ENCODE peak calls at places on chromosomes 4 and X, in nine cellular contexts. B is PC-3, U is AG09319, C is heart left ventricle, Y is left ventricle myocardium inferior, D is A549, I is tibial artery, K is lower lobe of right lung, H is suprapubic skin. R is an unnamed sample.

GRCh38 chr4:104491826-104492771 is 2.6 kb downstream of the CXXC4 start:
- DNase-seq in B (no peak), U (no peak), C (no peak), Y (no peak), D (peak), I (no peak), K (no peak), H (no peak), R (no peak)

GRCh38 chrX:143854006-143854405 is 29.9 kb upstream of the UBE2NL start:
- DNase-seq in B (peak), U (peak), C (no peak), Y (no peak), D (no peak), I (no peak), K (no peak), H (no peak), R (no peak)

GRCh38 chrX:10156199-10157031 is at the start of gene CLCN4:
- DNase-seq in B (peak), U (no peak), C (peak), Y (peak), D (peak), I (peak), K (peak), H (no peak), R (peak)

GRCh38 chr4:188707036-188707435 is 567.8 kb downstream of the TRIML1 start:
- DNase-seq in B (no peak), U (no peak), C (no peak), Y (no peak), D (no peak), I (no peak), K (no peak), H (no peak), R (no peak)

GRCh38 chr4:71974681-71975080 is 57.1 kb upstream of the NPFFR2 start:
- DNase-seq in B (peak), U (no peak), C (no peak), Y (no peak), D (no peak), I (no peak), K (no peak), H (no peak), R (no peak)

GRCh38 chr4:169249214-169249973 is 21.4 kb downstream of the SH3RF1 start:
- DNase-seq in B (peak), U (no peak), C (no peak), Y (no peak), D (peak), I (no peak), K (no peak), H (no peak), R (no peak)

GRCh38 chr4:41320786-41321185 is 64.1 kb downstream of the UCHL1 start:
- DNase-seq in B (peak), U (no peak), C (no peak), Y (no peak), D (no peak), I (no peak), K (no peak), H (no peak), R (no peak)

GRCh38 chr4:72631296-72631695 is 62.3 kb upstream of the ADAMTS3 start:
- DNase-seq in B (peak), U (peak), C (no peak), Y (peak), D (no peak), I (peak), K (no peak), H (no peak), R (peak)

GRCh38 chr4:20272411-20272872 is 20.7 kb downstream of the SLIT2 start:
- DNase-seq in B (peak), U (no peak), C (no peak), Y (no peak), D (no peak), I (no peak), K (no peak), H (no peak), R (no peak)

GRCh38 chr4:125994024-125994423 is 679.3 kb downstream of the FAT4 start:
- DNase-seq in B (no peak), U (no peak), C (no peak), Y (no peak), D (no peak), I (no peak), K (no peak), H (no peak), R (no peak)

GRCh38 chr4:143558823-143559756 is 45.6 kb downstream of the SMARCA5 start:
- DNase-seq in B (peak), U (peak), C (peak), Y (peak), D (peak), I (peak), K (peak), H (no peak), R (peak)

GRCh38 chr4:122739174-122739573 is 6.7 kb downstream of the BBS12 start:
- DNase-seq in B (peak), U (no peak), C (no peak), Y (no peak), D (no peak), I (no peak), K (no peak), H (no peak), R (no peak)

GRCh38 chrX:72037601-72038000 is 94.1 kb downstream of the RTL5 start:
- DNase-seq in B (no peak), U (no peak), C (no peak), Y (no peak), D (no peak), I (no peak), K (no peak), H (no peak), R (no peak)

GRCh38 chr4:95381843-95382580 is 166.8 kb downstream of the UNC5C start:
- DNase-seq in B (no peak), U (no peak), C (no peak), Y (no peak), D (no peak), I (no peak), K (no peak), H (no peak), R (no peak)

GRCh38 chr4:187668683-187669082 is 326.9 kb upstream of the ZFP42 start:
- DNase-seq in B (peak), U (no peak), C (no peak), Y (no peak), D (no peak), I (no peak), K (no peak), H (no peak), R (no peak)

GRCh38 chrX:112840382-112841113 is at the start of gene AMOT:
- DNase-seq in B (peak), U (no peak), C (peak), Y (peak), D (peak), I (peak), K (peak), H (peak), R (peak)

GRCh38 chr4:111641813-111642579 is 503.3 kb upstream of the FAM241A start:
- DNase-seq in B (peak), U (peak), C (peak), Y (no peak), D (peak), I (peak), K (no peak), H (no peak), R (peak)

GRCh38 chr4:169079942-169080827 is 70.1 kb upstream of the CBR4 start:
- DNase-seq in B (peak), U (peak), C (peak), Y (peak), D (no peak), I (peak), K (peak), H (no peak), R (peak)

GRCh38 chrX:132737743-132738142 is 220.7 kb downstream of the HS6ST2 start:
- DNase-seq in B (peak), U (no peak), C (no peak), Y (no peak), D (no peak), I (no peak), K (peak), H (no peak), R (no peak)

GRCh38 chr4:44544158-44544557 is 95.5 kb upstream of the KCTD8 start:
- DNase-seq in B (peak), U (no peak), C (no peak), Y (no peak), D (no peak), I (no peak), K (no peak), H (no peak), R (no peak)

GRCh38 chr4:18935956-18936355 is 914.4 kb upstream of the LCORL start:
- DNase-seq in B (no peak), U (no peak), C (no peak), Y (no peak), D (no peak), I (no peak), K (no peak), H (no peak), R (no peak)

GRCh38 chr4:32417113-32417704 is 1697.0 kb downstream of the PCDH7 start:
- DNase-seq in B (peak), U (no peak), C (no peak), Y (no peak), D (no peak), I (no peak), K (no peak), H (no peak), R (no peak)

GRCh38 chr4:153823483-153823882 is 34.6 kb upstream of the SFRP2 start:
- DNase-seq in B (no peak), U (no peak), C (no peak), Y (no peak), D (no peak), I (no peak), K (no peak), H (no peak), R (no peak)

GRCh38 chr4:145820407-145820806 is 118.2 kb downstream of the ZNF827 start:
- DNase-seq in B (no peak), U (no peak), C (no peak), Y (no peak), D (no peak), I (no peak), K (no peak), H (no peak), R (no peak)

GRCh38 chr4:120725639-120726585 is 196.6 kb downstream of the PRDM5 start:
- DNase-seq in B (no peak), U (no peak), C (no peak), Y (no peak), D (no peak), I (no peak), K (no peak), H (no peak), R (no peak)

GRCh38 chr4:10085828-10086505 is 30.6 kb downstream of the WDR1 start:
- DNase-seq in B (no peak), U (no peak), C (no peak), Y (no peak), D (no peak), I (no peak), K (peak), H (no peak), R (peak)

GRCh38 chr4:80271806-80272205 is 5.3 kb downstream of the FGF5 start:
- DNase-seq in B (peak), U (no peak), C (no peak), Y (no peak), D (no peak), I (no peak), K (no peak), H (no peak), R (no peak)

GRCh38 chrX:38052096-38052495 is 45.7 kb downstream of the SYTL5 start:
- DNase-seq in B (peak), U (peak), C (no peak), Y (no peak), D (no peak), I (no peak), K (no peak), H (no peak), R (no peak)

GRCh38 chrX:103918050-103918449 is 44.4 kb upstream of the TMSB15B start:
- DNase-seq in B (peak), U (no peak), C (peak), Y (peak), D (peak), I (peak), K (peak), H (no peak), R (peak)

GRCh38 chrX:68833855-68834331 is 5.1 kb downstream of the EFNB1 start:
- DNase-seq in B (peak), U (no peak), C (no peak), Y (no peak), D (no peak), I (no peak), K (no peak), H (no peak), R (no peak)

GRCh38 chr4:38025665-38026064 is 65.5 kb downstream of the PTTG2 start:
- DNase-seq in B (no peak), U (no peak), C (no peak), Y (no peak), D (no peak), I (no peak), K (no peak), H (no peak), R (no peak)

GRCh38 chr4:22014222-22014741 is 65.7 kb upstream of the KCNIP4 start:
- DNase-seq in B (no peak), U (no peak), C (no peak), Y (no peak), D (no peak), I (no peak), K (no peak), H (no peak), R (no peak)

GRCh38 chr4:128600996-128601857 is 208.3 kb upstream of the JADE1 start:
- DNase-seq in B (peak), U (peak), C (peak), Y (peak), D (peak), I (peak), K (peak), H (no peak), R (peak)

GRCh38 chr4:76954489-76954888 is 4.9 kb downstream of the SEPTIN11 start:
- DNase-seq in B (no peak), U (no peak), C (no peak), Y (no peak), D (no peak), I (no peak), K (no peak), H (no peak), R (no peak)

GRCh38 chrX:52574416-52575275 is 57.8 kb upstream of the XAGE1B start:
- DNase-seq in B (peak), U (peak), C (no peak), Y (no peak), D (peak), I (no peak), K (no peak), H (no peak), R (no peak)

GRCh38 chr4:138218976-138219375 is 23.2 kb downstream of the SLC7A11 start:
- DNase-seq in B (no peak), U (no peak), C (no peak), Y (no peak), D (no peak), I (no peak), K (no peak), H (no peak), R (no peak)

GRCh38 chr4:109658871-109659410 is 44.3 kb downstream of the CASP6 start:
- DNase-seq in B (no peak), U (no peak), C (no peak), Y (no peak), D (no peak), I (no peak), K (no peak), H (no peak), R (no peak)

GRCh38 chrX:9456250-9457074 is 8.4 kb upstream of the TBL1X start:
- DNase-seq in B (peak), U (no peak), C (no peak), Y (no peak), D (no peak), I (no peak), K (no peak), H (no peak), R (no peak)

GRCh38 chrX:122934131-122934530 is 249.9 kb upstream of the GRIA3 start:
- DNase-seq in B (no peak), U (no peak), C (no peak), Y (no peak), D (no peak), I (no peak), K (no peak), H (no peak), R (no peak)

GRCh38 chr4:141134051-141134450 is 782 bp upstream of the RNF150 start:
- DNase-seq in B (no peak), U (no peak), C (no peak), Y (no peak), D (no peak), I (no peak), K (no peak), H (no peak), R (no peak)
- TF ChIP-seq CTCF in B (no peak), U (peak), C (no peak), Y (no peak), D (no peak), I (no peak), K (no peak), H (no peak), R (no peak)

GRCh38 chrX:42619068-42619467 is 158.9 kb downstream of the PPP1R2C start:
- DNase-seq in B (no peak), U (no peak), C (no peak), Y (no peak), D (no peak), I (no peak), K (no peak), H (no peak), R (no peak)

GRCh38 chrX:42616981-42617380 is 161.0 kb downstream of the PPP1R2C start:
- DNase-seq in B (no peak), U (no peak), C (no peak), Y (no peak), D (no peak), I (no peak), K (no peak), H (no peak), R (no peak)

GRCh38 chrX:42615161-42615563 is 162.8 kb downstream of the PPP1R2C start:
- DNase-seq in B (peak), U (no peak), C (peak), Y (no peak), D (no peak), I (no peak), K (no peak), H (no peak), R (no peak)
- TF ChIP-seq CTCF in B (peak), U (peak), C (no peak), Y (no peak), D (no peak), I (no peak), K (no peak), H (no peak), R (no peak)

GRCh38 chrX:67781132-67781531 is 237.3 kb downstream of the AR start:
- DNase-seq in B (no peak), U (no peak), C (peak), Y (no peak), D (no peak), I (peak), K (no peak), H (no peak), R (no peak)
- TF ChIP-seq CTCF in B (no peak), U (peak), C (peak), Y (peak), D (no peak), I (peak), K (peak), H (peak), R (peak)

DNA sequence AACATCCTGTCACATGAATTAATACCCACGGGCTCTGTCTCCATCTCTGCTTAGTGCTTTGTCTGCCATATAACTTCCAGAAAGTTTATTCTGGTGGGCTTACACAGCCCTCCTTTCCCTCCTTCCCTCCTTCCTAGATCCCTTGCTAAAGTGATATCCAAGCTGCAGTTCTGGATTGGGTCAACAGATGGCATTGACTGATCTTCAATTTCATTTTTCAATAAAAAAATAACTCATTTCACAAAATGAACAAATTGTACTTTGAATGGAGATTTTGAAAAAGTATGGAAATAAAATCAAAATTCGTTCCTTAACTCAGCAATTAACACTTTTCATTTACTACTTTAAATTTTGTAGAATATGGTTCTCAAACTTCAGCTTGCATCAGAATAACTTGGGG is 94.9 kb downstream of the NXF2 start:
- DNase-seq in B (peak), U (no peak), C (no peak), Y (no peak), D (no peak), I (no peak), K (no peak), H (no peak), R (no peak)
- TF ChIP-seq CTCF in B (peak), U (peak), C (no peak), Y (peak), D (no peak), I (no peak), K (no peak), H (no peak), R (no peak)

GRCh38 chr4:176988226-176988625 is 195.5 kb upstream of the VEGFC start:
- DNase-seq in B (peak), U (peak), C (no peak), Y (no peak), D (peak), I (no peak), K (no peak), H (no peak), R (no peak)
- TF ChIP-seq CTCF in B (no peak), U (no peak), C (no peak), Y (no peak), D (no peak), I (no peak), K (no peak), H (no peak), R (no peak)

GRCh38 chrX:88424541-88424940 is 322.5 kb upstream of the CPXCR1 start:
- DNase-seq in B (no peak), U (no peak), C (no peak), Y (no peak), D (no peak), I (no peak), K (no peak), H (no peak), R (no peak)

GRCh38 chrX:88424071-88424470 is 323.0 kb upstream of the CPXCR1 start:
- DNase-seq in B (no peak), U (no peak), C (no peak), Y (no peak), D (no peak), I (no peak), K (no peak), H (no peak), R (no peak)

GRCh38 chrX:88425739-88426138 is 321.3 kb upstream of the CPXCR1 start:
- DNase-seq in B (peak), U (no peak), C (no peak), Y (no peak), D (no peak), I (no peak), K (no peak), H (no peak), R (no peak)
- TF ChIP-seq CTCF in B (peak), U (no peak), C (no peak), Y (no peak), D (peak), I (no peak), K (no peak), H (no peak), R (no peak)

GRCh38 chr4:98546910-98547544 is 111.4 kb downstream of the TSPAN5 start:
- DNase-seq in B (no peak), U (peak), C (no peak), Y (no peak), D (no peak), I (peak), K (no peak), H (no peak), R (no peak)
- TF ChIP-seq CTCF in B (no peak), U (peak), C (no peak), Y (no peak), D (no peak), I (no peak), K (no peak), H (no peak), R (no peak)